ENCODE peak calls at places on chromosomes 4 and X, in seven cellular contexts. I is MM.1S; R is mesendoderm; B is cardiac muscle cell; S is SJSA1; J is CD4-positive, alpha-beta memory T cell; V is transverse colon. D is an unnamed sample. For H3K4me1, the result is how much of the 10 kb centered on the place peaks cover.

GRCh38 chrX:101450951-101451350 is 34.3 kb upstream of the ARMCX4 start:
- DNase-seq in I (no peak), R (no peak), B (no peak), S (no peak), J (no peak), V (no peak), D (peak)

GRCh38 chrX:79095441-79096338 is 48.8 kb upstream of the GPR174 start:
- DNase-seq in I (no peak), R (no peak), B (no peak), S (no peak), J (no peak), V (no peak), D (no peak)

GRCh38 chr4:139734201-139734874 is 68.7 kb downstream of the MGST2 start:
- DNase-seq in I (no peak), R (peak), B (peak), S (no peak), J (no peak), V (no peak), D (no peak)

GRCh38 chrX:83510466-83511181 is 2.5 kb downstream of the POU3F4 start:
- DNase-seq in I (no peak), R (peak), B (no peak), S (no peak), J (no peak), V (no peak), D (no peak)

GRCh38 chrX:41449615-41450014 is 2.5 kb downstream of the NYX start:
- DNase-seq in I (peak), R (no peak), B (no peak), S (no peak), J (no peak), V (no peak), D (no peak)

GRCh38 chr4:143337600-143338287 is 1.1 kb downstream of the GAB1 start:
- DNase-seq in I (peak), R (peak), B (peak), S (no peak), J (no peak), V (peak), D (peak)

GRCh38 chr4:48173055-48173991 is 39.3 kb upstream of the TXK start:
- DNase-seq in I (no peak), R (peak), B (peak), S (peak), J (no peak), V (no peak), D (no peak)

GRCh38 chrX:16743604-16744325 is 24.4 kb downstream of the SYAP1 start:
- DNase-seq in I (no peak), R (no peak), B (peak), S (no peak), J (no peak), V (no peak), D (no peak)

GRCh38 chrX:17860179-17860780 is 818 bp downstream of the RAI2 start:
- DNase-seq in I (no peak), R (peak), B (no peak), S (no peak), J (no peak), V (no peak), D (no peak)

GRCh38 chr4:177228599-177228998 is 81.1 kb upstream of the NEIL3 start:
- DNase-seq in I (no peak), R (no peak), B (no peak), S (no peak), J (no peak), V (no peak), D (no peak)

GRCh38 chrX:68852046-68852445 is 23.2 kb downstream of the EFNB1 start:
- DNase-seq in I (no peak), R (no peak), B (no peak), S (no peak), J (no peak), V (no peak), D (no peak)

GRCh38 chr4:6245246-6246169 is 24.1 kb upstream of the WFS1 start:
- DNase-seq in I (no peak), R (no peak), B (peak), S (no peak), J (no peak), V (no peak), D (no peak)

GRCh38 chr4:154528866-154529265 is 21.3 kb downstream of the PLRG1 start:
- DNase-seq in I (no peak), R (no peak), B (peak), S (no peak), J (no peak), V (no peak), D (peak)

GRCh38 chr4:89737888-89738287 is 99.1 kb downstream of the SNCA start:
- DNase-seq in I (no peak), R (no peak), B (peak), S (peak), J (no peak), V (no peak), D (no peak)

GRCh38 chr4:152534541-152535231 is 1.2 kb downstream of the FBXW7 start:
- DNase-seq in I (peak), R (peak), B (peak), S (peak), J (peak), V (peak), D (peak)

GRCh38 chr4:33340168-33340567 is 2620.0 kb downstream of the PCDH7 start:
- DNase-seq in I (no peak), R (no peak), B (no peak), S (no peak), J (no peak), V (no peak), D (no peak)

GRCh38 chrX:13029831-13030771 is 14.3 kb downstream of the FAM9C start:
- DNase-seq in I (no peak), R (peak), B (no peak), S (peak), J (peak), V (peak), D (no peak)

GRCh38 chr4:180456928-180457327 is 1786.3 kb upstream of the TENM3 start:
- DNase-seq in I (no peak), R (peak), B (no peak), S (no peak), J (no peak), V (no peak), D (no peak)

GRCh38 chr4:177123811-177124210 is 185.9 kb upstream of the NEIL3 start:
- DNase-seq in I (no peak), R (no peak), B (no peak), S (no peak), J (no peak), V (no peak), D (no peak)

DNA sequence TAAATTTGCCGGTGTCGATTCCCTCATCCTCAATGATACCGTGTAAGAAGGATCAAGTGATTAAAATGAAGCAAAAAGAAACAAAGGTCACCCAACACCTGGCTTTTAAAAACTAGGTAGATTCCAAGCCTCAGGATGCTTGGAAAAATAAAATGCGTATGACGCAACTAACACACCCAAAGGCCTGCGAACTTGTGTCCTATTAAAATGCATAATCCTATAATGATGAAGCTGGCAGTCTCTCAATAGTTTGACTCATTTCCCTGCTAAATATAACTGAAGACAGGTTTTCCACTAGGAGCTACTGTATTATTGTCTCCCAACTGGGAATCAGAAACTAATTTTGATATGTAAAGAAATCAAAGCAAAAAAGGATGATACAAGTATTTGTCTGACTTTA is 263.2 kb downstream of the DHX15 start:
- DNase-seq in I (no peak), R (no peak), B (peak), S (no peak), J (no peak), V (no peak), D (no peak)
- H3K4me1 ChIP-seq in I (under half), R (under half), B (under half), S (under half), J (under half), V (under half), D (under half)

DNA sequence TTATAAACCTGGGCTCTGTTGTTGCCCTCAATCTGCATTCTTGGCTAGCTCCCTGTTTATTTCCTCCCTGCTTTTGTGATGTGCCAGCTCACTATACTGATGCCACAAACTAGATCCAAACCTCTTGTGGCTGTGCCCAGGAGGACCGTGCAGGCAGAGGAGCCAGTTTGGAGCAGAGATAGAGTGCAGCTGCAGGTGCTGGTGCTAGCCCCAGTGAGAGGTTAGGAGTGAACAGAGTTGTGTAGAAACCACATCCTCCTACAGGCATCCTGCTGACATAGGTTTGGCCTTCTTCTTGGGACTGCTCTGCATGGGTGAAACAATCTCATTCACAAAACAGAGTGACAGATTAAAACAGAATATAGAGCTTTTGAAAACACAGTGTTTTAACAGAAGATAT is 25.7 kb upstream of the TNIP3 start:
- DNase-seq in I (peak), R (no peak), B (no peak), S (no peak), J (peak), V (peak), D (no peak)
- H3K4me1 ChIP-seq in I (under half), R (under half), B (under half), S (under half), J (half or more), V (under half), D (under half)

GRCh38 chr4:8115203-8115520 is 43.5 kb downstream of the ABLIM2 start:
- DNase-seq in I (no peak), R (no peak), B (no peak), S (no peak), J (no peak), V (no peak), D (no peak)
- H3K4me1 ChIP-seq in I (under half), R (under half), B (under half), S (under half), J (under half), V (under half), D (under half)

GRCh38 chr4:1082215-1083182 is 30.9 kb downstream of the RNF212 start:
- DNase-seq in I (peak), R (no peak), B (peak), S (no peak), J (no peak), V (peak), D (peak)

GRCh38 chr4:1084796-1085403 is 28.5 kb downstream of the RNF212 start:
- DNase-seq in I (no peak), R (no peak), B (no peak), S (no peak), J (no peak), V (no peak), D (no peak)

GRCh38 chr4:1086011-1086410 is 27.4 kb downstream of the RNF212 start:
- DNase-seq in I (no peak), R (no peak), B (no peak), S (no peak), J (no peak), V (no peak), D (no peak)

GRCh38 chr4:1085404-1085799 is 28.0 kb downstream of the RNF212 start:
- DNase-seq in I (no peak), R (no peak), B (no peak), S (no peak), J (no peak), V (no peak), D (no peak)

GRCh38 chr4:1084394-1084793 is 29.0 kb downstream of the RNF212 start:
- DNase-seq in I (no peak), R (no peak), B (no peak), S (no peak), J (no peak), V (no peak), D (no peak)
- H3K4me1 ChIP-seq in I (under half), R (under half), B (under half), S (under half), J (under half), V (under half), D (under half)

GRCh38 chr4:81470456-81471327 is 1.0 kb downstream of the RASGEF1B start:
- DNase-seq in I (peak), R (peak), B (peak), S (no peak), J (peak), V (peak), D (peak)

GRCh38 chr4:81467672-81467964 is 4.1 kb downstream of the RASGEF1B start:
- DNase-seq in I (no peak), R (no peak), B (no peak), S (no peak), J (no peak), V (no peak), D (no peak)

GRCh38 chr4:81469774-81470455 is 1.8 kb downstream of the RASGEF1B start:
- DNase-seq in I (no peak), R (peak), B (no peak), S (no peak), J (no peak), V (no peak), D (no peak)

GRCh38 chr4:81466841-81467671 is 4.7 kb downstream of the RASGEF1B start:
- DNase-seq in I (peak), R (peak), B (peak), S (peak), J (peak), V (peak), D (peak)

DNA sequence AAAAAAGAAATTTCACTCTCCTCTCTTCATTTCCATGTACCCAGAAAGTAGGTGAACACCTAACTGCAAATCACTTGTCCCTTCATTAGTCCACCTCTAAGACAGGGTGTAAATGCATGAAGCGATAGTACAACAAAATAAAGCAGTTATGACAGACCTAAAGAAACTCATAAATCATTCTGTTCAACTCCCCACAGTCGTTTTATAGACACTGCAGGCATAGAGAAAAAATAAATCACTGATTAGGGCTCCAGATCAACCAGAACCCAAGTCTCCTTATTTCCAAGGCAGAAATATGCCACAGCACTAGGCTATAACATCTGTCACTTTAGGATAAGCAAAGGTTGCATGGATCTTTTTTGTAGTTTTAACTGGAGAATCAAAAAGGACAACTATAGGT is 3.0 kb downstream of the RASGEF1B start:
- DNase-seq in I (no peak), R (no peak), B (no peak), S (no peak), J (no peak), V (no peak), D (no peak)
- H3K4me1 ChIP-seq in I (under half), R (under half), B (under half), S (under half), J (under half), V (half or more), D (under half)

DNA sequence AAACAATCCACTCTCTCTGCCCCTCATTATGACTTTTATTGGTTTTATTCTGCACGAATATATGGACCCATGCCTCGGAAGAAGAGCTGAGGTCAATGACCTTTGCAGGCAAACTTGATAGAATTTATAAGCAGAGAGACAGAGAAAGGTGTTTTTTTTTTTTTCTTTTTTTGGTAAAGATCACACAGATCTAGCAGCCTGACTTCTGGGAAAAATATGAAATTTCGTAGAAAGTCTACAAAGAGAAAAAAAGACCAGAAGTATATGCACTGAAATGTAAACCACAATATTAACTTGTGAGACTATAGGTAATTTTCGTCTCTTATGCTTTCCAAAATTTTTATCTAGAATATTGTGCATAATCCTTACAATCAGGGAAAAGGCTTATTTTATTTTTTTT is 61.6 kb downstream of the LEF1 start:
- DNase-seq in I (no peak), R (no peak), B (no peak), S (no peak), J (no peak), V (no peak), D (no peak)
- H3K4me1 ChIP-seq in I (under half), R (under half), B (under half), S (under half), J (half or more), V (under half), D (under half)

DNA sequence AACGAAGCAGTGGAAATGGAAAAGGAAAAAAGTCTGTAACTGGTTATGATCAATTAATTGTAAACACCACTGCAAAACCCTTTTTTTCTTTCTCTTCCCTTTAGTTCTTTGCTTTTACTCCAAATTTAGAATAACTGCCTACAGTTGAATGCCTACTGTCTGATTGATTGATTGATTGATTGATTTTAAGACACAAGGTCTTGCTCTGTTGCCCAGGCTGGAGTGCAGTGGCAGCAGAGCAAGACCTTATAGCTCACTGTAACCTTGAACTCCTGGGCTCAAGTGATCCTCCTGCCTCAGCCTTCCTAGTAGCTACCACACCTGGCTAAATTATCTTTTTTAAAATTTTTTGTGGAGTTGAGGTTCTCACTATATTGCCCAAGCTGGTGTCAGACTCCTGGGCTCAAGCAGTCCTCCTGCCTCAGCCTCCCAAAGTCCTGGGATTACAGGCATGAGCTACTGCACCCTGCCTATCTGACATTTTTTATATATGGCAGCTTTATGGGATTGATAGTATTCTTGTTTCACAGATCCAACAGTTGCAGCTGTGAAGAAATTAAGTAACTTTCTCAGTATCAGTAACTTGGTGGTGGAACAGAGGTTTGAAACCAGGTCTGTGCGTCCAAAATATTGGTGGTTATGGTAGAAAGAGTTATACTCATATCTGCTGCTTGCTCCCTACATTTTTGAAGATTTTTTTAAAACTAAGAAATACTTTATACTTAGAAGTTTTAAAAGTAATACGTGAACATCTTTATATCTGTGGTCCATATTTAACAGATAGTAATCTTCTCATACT is 12.4 kb downstream of the UBE2K start:
- DNase-seq in I (no peak), R (no peak), B (no peak), S (no peak), J (no peak), V (no peak), D (no peak)
- H3K4me1 ChIP-seq in I (under half), R (under half), B (under half), S (under half), J (under half), V (half or more), D (under half)

DNA sequence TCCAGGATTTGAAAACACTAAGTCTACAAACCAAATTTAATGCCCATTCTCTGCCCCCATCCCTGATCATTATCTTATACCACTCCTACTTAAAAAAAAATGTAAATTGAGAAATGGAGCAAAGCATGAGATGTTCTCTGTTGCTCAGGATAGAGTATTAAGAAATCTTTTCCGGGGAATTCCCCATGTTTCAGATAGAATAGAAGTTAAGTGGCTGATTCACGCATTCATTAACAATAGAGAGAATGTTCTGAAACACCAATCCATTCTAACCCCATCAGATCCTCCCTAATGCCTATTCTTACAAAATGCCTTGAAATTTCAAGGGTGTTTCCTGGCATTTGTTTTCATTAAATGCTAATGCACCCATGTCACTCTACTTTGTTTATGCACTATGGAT is 101.1 kb downstream of the AREG start:
- DNase-seq in I (no peak), R (no peak), B (peak), S (no peak), J (no peak), V (no peak), D (no peak)
- H3K4me1 ChIP-seq in I (under half), R (under half), B (under half), S (under half), J (under half), V (under half), D (under half)

GRCh38 chr4:57051524-57051923 is 58.7 kb downstream of the IGFBP7 start:
- DNase-seq in I (no peak), R (no peak), B (no peak), S (no peak), J (no peak), V (no peak), D (no peak)

GRCh38 chr4:57051100-57051499 is 59.1 kb downstream of the IGFBP7 start:
- DNase-seq in I (no peak), R (no peak), B (no peak), S (no peak), J (no peak), V (no peak), D (no peak)

GRCh38 chr4:57053508-57053907 is 56.7 kb downstream of the IGFBP7 start:
- DNase-seq in I (no peak), R (no peak), B (peak), S (no peak), J (no peak), V (no peak), D (no peak)

GRCh38 chr4:57059890-57060716 is 50.1 kb downstream of the IGFBP7 start:
- DNase-seq in I (no peak), R (no peak), B (no peak), S (no peak), J (no peak), V (no peak), D (no peak)

DNA sequence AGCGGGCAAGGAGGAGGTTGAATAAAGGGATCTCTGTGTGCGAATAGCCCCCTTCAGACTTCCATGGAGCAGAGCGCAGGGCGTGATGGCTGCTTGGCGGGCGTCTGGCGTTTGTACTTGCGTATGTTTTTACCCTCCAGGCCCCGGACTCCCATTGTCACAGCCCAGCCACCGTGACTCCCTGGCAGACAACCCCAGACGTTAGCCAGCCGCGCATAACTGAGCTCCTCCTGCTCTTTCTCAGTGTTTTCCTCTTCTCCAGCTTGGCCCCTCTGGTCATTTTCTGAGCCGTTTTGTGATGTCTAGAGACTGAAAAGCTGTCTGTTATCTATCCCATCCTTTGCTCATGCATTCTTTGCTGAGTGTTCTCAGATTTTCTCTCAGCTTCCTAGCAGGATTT is 54.3 kb downstream of the IGFBP7 start:
- DNase-seq in I (no peak), R (no peak), B (no peak), S (no peak), J (no peak), V (peak), D (no peak)
- H3K4me1 ChIP-seq in I (under half), R (under half), B (under half), S (under half), J (under half), V (under half), D (under half)

D was measured in lung.